ENCODE peak calls at places on chromosome 17, in nine cellular contexts. V is mammary epithelial cell, F is psoas muscle, A is PC-3, L is ovary, U is upper lobe of right lung, T is BE2C, Z is heart left ventricle, B is right lobe of liver. C is an unnamed sample. For H3K9me3, the result is how much of the 10 kb centered on the place peaks cover.

GRCh38 chr17:77836557-77837041 is 121.9 kb upstream of the TNRC6C start:
- DNase-seq in V (peak), F (no peak), A (peak), L (no peak), U (no peak), T (no peak), Z (no peak), B (no peak), C (no peak)

GRCh38 chr17:34375598-34375997 is 12.6 kb upstream of the CCL1 start:
- DNase-seq in V (no peak), F (no peak), A (no peak), L (no peak), U (no peak), T (no peak), Z (no peak), B (no peak), C (peak)

GRCh38 chr17:39767147-39767546 is 29.4 kb downstream of the GRB7 start:
- DNase-seq in V (no peak), F (no peak), A (no peak), L (no peak), U (no peak), T (no peak), Z (no peak), B (no peak), C (no peak)

GRCh38 chr17:66541461-66542182 is 239.2 kb downstream of the PRKCA start:
- DNase-seq in V (peak), F (no peak), A (peak), L (no peak), U (no peak), T (no peak), Z (no peak), B (no peak), C (no peak)

GRCh38 chr17:151886-152859 is 14.8 kb downstream of the SCGB1C2 start:
- DNase-seq in V (no peak), F (peak), A (peak), L (peak), U (peak), T (no peak), Z (peak), B (peak), C (no peak)

GRCh38 chr17:7351665-7352558 is at the start of gene KCTD11:
- DNase-seq in V (peak), F (peak), A (peak), L (peak), U (peak), T (peak), Z (peak), B (peak), C (peak)

GRCh38 chr17:62134397-62134796 is 69.3 kb upstream of the MED13 start:
- DNase-seq in V (no peak), F (no peak), A (no peak), L (no peak), U (no peak), T (no peak), Z (no peak), B (no peak), C (no peak)

GRCh38 chr17:37821025-37821713 is 76.3 kb upstream of the HNF1B start:
- DNase-seq in V (peak), F (no peak), A (peak), L (no peak), U (no peak), T (no peak), Z (no peak), B (no peak), C (no peak)

GRCh38 chr17:77815127-77815905 is 143.2 kb upstream of the TNRC6C start:
- DNase-seq in V (no peak), F (no peak), A (no peak), L (no peak), U (no peak), T (no peak), Z (no peak), B (peak), C (no peak)

GRCh38 chr17:46908352-46908751 is 14.6 kb upstream of the GOSR2 start:
- DNase-seq in V (no peak), F (no peak), A (no peak), L (no peak), U (no peak), T (no peak), Z (no peak), B (no peak), C (peak)

GRCh38 chr17:773467-774319 is 8.4 kb downstream of the GLOD4 start:
- DNase-seq in V (no peak), F (no peak), A (no peak), L (no peak), U (no peak), T (no peak), Z (no peak), B (no peak), C (no peak)

GRCh38 chr17:82356845-82357355 is 2.1 kb upstream of the TEX19 start:
- DNase-seq in V (no peak), F (no peak), A (no peak), L (no peak), U (peak), T (peak), Z (no peak), B (no peak), C (peak)

GRCh38 chr17:8176197-8176940 is at the start of gene TMEM107:
- DNase-seq in V (peak), F (peak), A (peak), L (peak), U (peak), T (peak), Z (peak), B (peak), C (peak)

GRCh38 chr17:3927628-3928010 is 11.4 kb upstream of the P2RX1 start:
- DNase-seq in V (no peak), F (no peak), A (no peak), L (no peak), U (no peak), T (peak), Z (no peak), B (no peak), C (no peak)

GRCh38 chr17:29059281-29059680 is 16.3 kb downstream of the PIPOX start:
- DNase-seq in V (peak), F (no peak), A (peak), L (no peak), U (no peak), T (no peak), Z (no peak), B (no peak), C (no peak)

GRCh38 chr17:13909901-13910519 is 159.3 kb upstream of the COX10 start:
- DNase-seq in V (no peak), F (no peak), A (no peak), L (no peak), U (no peak), T (no peak), Z (no peak), B (peak), C (no peak)
- TF ChIP-seq CTCF in V (no peak), F (no peak), A (no peak), L (no peak), U (no peak), T (no peak), Z (no peak), B (no peak), C (peak)

DNA sequence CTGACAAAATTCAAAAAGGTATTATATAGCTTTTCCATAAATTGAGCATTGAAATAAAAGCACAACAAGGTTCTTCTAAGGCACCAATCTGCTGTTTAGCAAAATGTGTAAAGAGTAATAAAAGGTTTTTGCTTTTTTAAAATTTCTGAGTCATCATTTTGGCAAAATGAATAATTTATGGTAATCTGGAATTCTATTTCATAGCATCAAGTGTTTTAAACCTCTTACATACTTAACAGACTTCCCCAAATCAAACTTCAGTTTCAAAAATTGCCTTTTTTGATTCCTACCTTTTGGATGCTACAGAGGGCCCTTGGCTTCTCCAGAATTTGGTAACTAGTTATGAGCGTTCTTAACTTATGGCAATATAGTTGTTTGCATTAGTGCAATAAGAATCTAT is 154.0 kb upstream of the ELAC2 start:
- DNase-seq in V (no peak), F (no peak), A (no peak), L (no peak), U (no peak), T (no peak), Z (no peak), B (no peak), C (no peak)
- H3K9me3 ChIP-seq in V (under half), F (under half), A (under half), L (under half), U (under half), T (under half), Z (under half), B (under half), C (under half)

DNA sequence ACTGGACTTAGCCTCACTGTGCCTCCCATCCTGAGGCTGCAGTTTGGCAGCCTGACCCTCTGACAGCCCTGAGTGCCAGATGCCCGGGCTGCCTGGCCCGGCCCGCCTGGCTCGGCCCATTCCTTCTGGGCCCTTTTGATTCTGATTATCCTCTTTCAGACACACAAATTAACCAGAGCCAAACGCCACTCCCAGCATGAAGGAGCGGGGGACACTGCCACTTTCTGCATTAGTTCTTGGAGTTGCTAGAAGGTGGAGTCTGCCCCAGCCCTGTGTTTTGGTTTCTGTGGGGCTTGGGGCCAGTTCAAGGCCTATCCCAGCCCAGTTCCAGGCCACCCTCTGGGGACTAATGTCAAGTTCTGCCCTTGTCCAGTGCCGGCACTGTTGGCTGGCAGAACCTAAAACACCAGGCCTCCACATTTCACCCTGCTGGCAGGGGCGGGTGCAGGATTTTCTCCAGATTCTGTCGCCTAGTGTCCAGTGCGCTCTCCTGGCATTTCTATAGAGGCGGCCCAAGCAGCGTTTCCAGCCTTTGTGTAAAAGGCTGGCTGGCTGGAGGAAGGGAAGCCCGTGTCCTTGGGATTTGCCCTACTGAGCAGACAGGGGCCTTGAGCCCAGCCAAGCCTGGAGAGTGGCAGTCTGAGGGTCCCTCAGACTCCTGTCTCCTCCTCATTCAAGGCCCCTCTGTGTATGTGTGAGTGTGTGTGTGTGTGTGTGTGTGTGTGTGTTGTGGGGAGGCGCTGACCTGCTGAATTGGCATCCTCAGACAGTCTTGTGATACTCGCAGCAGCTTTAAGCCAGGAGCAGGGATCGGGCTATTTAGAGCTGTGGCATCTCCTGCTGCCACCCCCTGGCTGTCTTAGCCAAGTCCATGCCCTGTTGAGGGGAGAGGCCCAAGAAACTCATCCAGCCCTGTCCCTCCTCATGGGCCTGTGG is 21.4 kb downstream of the PLCD3 start:
- DNase-seq in V (no peak), F (peak), A (no peak), L (peak), U (no peak), T (no peak), Z (peak), B (no peak), C (no peak)
- TF ChIP-seq CTCF in V (no peak), F (peak), A (no peak), L (no peak), U (no peak), T (no peak), Z (no peak), B (no peak), C (no peak)

GRCh38 chr17:19800571-19800970 is 52.5 kb upstream of the ALDH3A1 start:
- DNase-seq in V (no peak), F (no peak), A (no peak), L (no peak), U (no peak), T (no peak), Z (no peak), B (no peak), C (no peak)
- H3K9me3 ChIP-seq in V (under half), F (under half), A (under half), L (under half), U (under half), T (under half), Z (under half), B (under half), C (under half)

GRCh38 chr17:50627782-50628601 is 6.7 kb upstream of the ABCC3 start:
- DNase-seq in V (no peak), F (no peak), A (peak), L (no peak), U (no peak), T (peak), Z (no peak), B (peak), C (peak)

GRCh38 chr17:50627386-50627781 is 7.3 kb upstream of the ABCC3 start:
- DNase-seq in V (no peak), F (no peak), A (no peak), L (no peak), U (no peak), T (no peak), Z (no peak), B (no peak), C (no peak)

GRCh38 chr17:50624321-50624935 is 10.3 kb upstream of the ABCC3 start:
- DNase-seq in V (no peak), F (no peak), A (no peak), L (no peak), U (no peak), T (no peak), Z (no peak), B (no peak), C (no peak)

GRCh38 chr17:50625032-50625871 is 9.4 kb upstream of the ABCC3 start:
- DNase-seq in V (no peak), F (no peak), A (no peak), L (no peak), U (no peak), T (peak), Z (no peak), B (no peak), C (no peak)

DNA sequence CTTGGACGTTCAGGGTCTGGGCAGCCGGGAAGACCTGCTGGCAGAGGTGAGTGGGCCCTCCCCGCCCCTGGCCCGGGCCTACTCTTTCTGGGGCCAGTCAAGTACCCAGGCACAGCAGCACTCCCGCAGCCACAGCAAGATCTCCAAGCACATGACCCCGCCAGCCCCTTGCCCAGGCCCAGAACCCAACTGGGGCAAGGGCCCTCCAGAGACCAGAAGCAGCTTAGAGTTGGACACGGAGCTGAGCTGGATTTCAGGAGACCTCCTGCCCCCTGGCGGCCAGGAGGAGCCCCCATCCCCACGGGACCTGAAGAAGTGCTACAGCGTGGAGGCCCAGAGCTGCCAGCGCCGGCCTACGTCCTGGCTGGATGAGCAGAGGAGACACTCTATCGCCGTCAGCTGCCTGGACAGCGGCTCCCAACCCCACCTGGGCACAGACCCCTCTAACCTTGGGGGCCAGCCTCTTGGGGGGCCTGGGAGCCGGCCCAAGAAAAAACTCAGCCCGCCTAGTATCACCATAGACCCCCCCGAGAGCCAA is 8.6 kb upstream of the ABCC3 start:
- DNase-seq in V (peak), F (peak), A (peak), L (peak), U (peak), T (peak), Z (peak), B (peak), C (peak)
- TF ChIP-seq CTCF in V (peak), F (peak), A (peak), L (peak), U (peak), T (peak), Z (peak), B (peak), C (peak)

DNA sequence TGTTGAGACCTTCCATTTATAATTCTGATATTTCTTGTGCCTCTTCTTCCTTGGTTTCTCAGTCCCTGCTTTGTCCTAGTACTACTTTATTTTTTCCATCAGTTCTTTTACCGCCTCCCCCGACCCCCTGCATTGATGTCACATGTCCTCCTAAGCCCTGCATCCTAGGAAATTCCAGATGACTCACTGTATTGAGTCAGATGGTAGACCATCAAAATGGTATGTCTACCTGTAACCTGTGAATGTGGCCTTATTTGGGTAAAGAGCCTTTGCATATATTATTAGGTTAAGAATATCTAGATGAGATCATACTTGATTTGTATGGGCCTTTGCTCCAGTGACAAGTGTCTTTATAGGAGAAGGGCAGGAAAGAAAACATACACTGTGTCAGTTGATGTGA is 515.3 kb upstream of the CA10 start:
- DNase-seq in V (no peak), F (no peak), A (peak), L (no peak), U (no peak), T (no peak), Z (no peak), B (no peak), C (no peak)
- H3K9me3 ChIP-seq in V (under half), F (under half), A (under half), L (under half), U (under half), T (under half), Z (under half), B (under half), C (under half)

DNA sequence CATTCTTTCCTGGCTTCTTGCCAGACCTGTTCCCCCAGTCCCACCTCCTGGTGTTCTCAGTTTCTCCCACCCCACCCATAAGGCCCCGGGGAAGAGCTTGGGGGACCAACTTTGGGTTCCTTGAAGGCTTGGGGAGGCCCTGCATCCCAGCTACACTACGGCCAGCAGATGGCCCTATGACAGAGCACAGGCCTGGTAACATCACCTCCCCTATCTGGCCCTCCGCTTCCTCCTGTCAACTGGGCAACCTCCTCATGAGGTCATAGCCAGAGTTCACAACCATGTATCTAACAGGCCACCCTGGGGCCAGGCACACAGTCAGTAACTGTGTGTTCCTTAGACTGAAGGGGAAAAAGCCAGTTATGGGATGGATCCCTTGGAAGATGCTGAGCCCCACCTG is 31.4 kb downstream of the MYO15A start:
- DNase-seq in V (no peak), F (no peak), A (no peak), L (no peak), U (no peak), T (no peak), Z (no peak), B (no peak), C (no peak)
- TF ChIP-seq CTCF in V (no peak), F (no peak), A (peak), L (no peak), U (no peak), T (peak), Z (no peak), B (peak), C (peak)

GRCh38 chr17:69944406-69944805 is 130.6 kb upstream of the KCNJ16 start:
- DNase-seq in V (no peak), F (no peak), A (no peak), L (no peak), U (no peak), T (no peak), Z (no peak), B (no peak), C (no peak)
- H3K9me3 ChIP-seq in V (under half), F (under half), A (under half), L (under half), U (under half), T (under half), Z (under half), B (under half), C (under half)

GRCh38 chr17:44106801-44107200 is 16.6 kb downstream of the HDAC5 start:
- DNase-seq in V (no peak), F (no peak), A (no peak), L (no peak), U (no peak), T (no peak), Z (no peak), B (no peak), C (no peak)

GRCh38 chr17:44105483-44105882 is 18.0 kb downstream of the HDAC5 start:
- DNase-seq in V (no peak), F (no peak), A (no peak), L (no peak), U (no peak), T (peak), Z (no peak), B (no peak), C (no peak)

GRCh38 chr17:44108440-44109311 is 14.8 kb downstream of the HDAC5 start:
- DNase-seq in V (no peak), F (peak), A (no peak), L (peak), U (peak), T (peak), Z (peak), B (peak), C (no peak)

GRCh38 chr17:44105941-44106340 is 17.5 kb downstream of the HDAC5 start:
- DNase-seq in V (no peak), F (no peak), A (no peak), L (no peak), U (no peak), T (no peak), Z (no peak), B (no peak), C (no peak)

GRCh38 chr17:44102845-44103622 is 20.4 kb downstream of the HDAC5 start:
- DNase-seq in V (no peak), F (no peak), A (no peak), L (no peak), U (no peak), T (no peak), Z (no peak), B (no peak), C (no peak)
- TF ChIP-seq CTCF in V (no peak), F (no peak), A (no peak), L (no peak), U (no peak), T (no peak), Z (no peak), B (no peak), C (no peak)

DNA sequence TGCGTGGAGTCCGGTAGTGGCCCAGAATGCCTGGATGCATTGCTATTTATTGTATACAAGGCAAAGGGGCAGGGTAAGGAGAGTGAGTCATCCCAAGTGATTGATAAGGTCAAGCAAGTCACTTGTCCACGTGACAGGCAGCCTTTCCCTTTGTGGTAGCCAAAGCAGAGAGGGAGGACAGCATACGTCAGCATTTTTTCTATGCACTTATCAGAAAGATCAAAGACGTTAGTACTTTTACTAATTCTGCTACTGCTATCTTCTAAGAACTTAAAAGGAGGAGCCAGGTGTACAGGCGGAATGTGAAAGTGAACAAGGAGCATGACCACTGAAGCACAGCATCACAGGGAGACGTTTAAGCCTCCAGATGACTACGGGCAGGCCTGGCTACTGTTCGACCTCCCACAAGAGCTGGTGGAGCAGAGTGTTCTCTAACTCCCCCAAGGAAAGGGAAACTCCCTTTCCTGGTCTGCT is 47.9 kb upstream of the ARL4D start:
- DNase-seq in V (no peak), F (no peak), A (no peak), L (no peak), U (no peak), T (no peak), Z (no peak), B (no peak), C (no peak)
- H3K9me3 ChIP-seq in V (under half), F (under half), A (under half), L (under half), U (under half), T (under half), Z (under half), B (under half), C (under half)

C was measured in H9.